ENCODE peak calls at places on chromosome 20, in four cellular contexts. Q is cardiac muscle cell, D is IMR-90, J is bronchial epithelial cell. M is an unnamed sample.
A peak's percentile ranks its signal among the peaks of the same experiment; 100 is the strongest.

GRCh38 chr20:6299451-6299850 is 176.6 kb upstream of the FERMT1 start:
- DNase-seq in Q (no peak), D (no peak), J (peak; percentile 14), M (no peak)

GRCh38 chr20:63682384-63683139 is 13.9 kb upstream of the TNFRSF6B start:
- DNase-seq in Q (no peak), D (peak; percentile 98), J (peak; percentile 98), M (peak; percentile 50)

GRCh38 chr20:25408890-25409289 is 1.4 kb downstream of the GINS1 start:
- DNase-seq in Q (no peak), D (no peak), J (no peak), M (no peak)

GRCh38 chr20:3801846-3802245 is 5.7 kb downstream of the CDC25B start:
- DNase-seq in Q (no peak), D (no peak), J (no peak), M (no peak)

GRCh38 chr20:41872986-41873385 is 254.8 kb upstream of the CHD6 start:
- DNase-seq in Q (no peak), D (no peak), J (no peak), M (no peak)

GRCh38 chr20:63238491-63239126 is 2.9 kb downstream of the BIRC7 start:
- DNase-seq in Q (no peak), D (no peak), J (no peak), M (no peak)

GRCh38 chr20:57435498-57436222 is 44.5 kb downstream of the RBM38 start:
- DNase-seq in Q (peak; percentile 50), D (no peak), J (peak; percentile 86), M (peak; percentile 69)

GRCh38 chr20:21096321-21097043 is 9.7 kb downstream of the LINC00237 start:
- DNase-seq in Q (no peak), D (peak; percentile 32), J (peak; percentile 58), M (no peak)

GRCh38 chr20:31719644-31720485 is 2.8 kb downstream of the BCL2L1 start:
- DNase-seq in Q (no peak), D (no peak), J (peak; percentile 37), M (no peak)

GRCh38 chr20:56587307-56588108 is 41.6 kb upstream of the TFAP2C start:
- DNase-seq in Q (no peak), D (no peak), J (no peak), M (no peak)

GRCh38 chr20:33000802-33001466 is 3.3 kb downstream of the SUN5 start:
- DNase-seq in Q (no peak), D (no peak), J (no peak), M (no peak)

GRCh38 chr20:34526466-34526865 is 10.2 kb downstream of the DYNLRB1 start:
- DNase-seq in Q (no peak), D (peak; percentile 33), J (peak; percentile 31), M (no peak)

GRCh38 chr20:19205999-19206398 is 6.4 kb upstream of the SLC24A3 start:
- DNase-seq in Q (peak; percentile 79), D (peak; percentile 10), J (peak; percentile 36), M (peak; percentile 88)

GRCh38 chr20:58585753-58586540 is 65.1 kb upstream of the STX16 start:
- DNase-seq in Q (no peak), D (no peak), J (no peak), M (no peak)

GRCh38 chr20:49753133-49753532 is 39.5 kb upstream of the B4GALT5 start:
- DNase-seq in Q (no peak), D (no peak), J (no peak), M (no peak)

GRCh38 chr20:5039255-5039657 is 37.9 kb upstream of the SLC23A2 start:
- DNase-seq in Q (no peak), D (no peak), J (no peak), M (peak; percentile 13)

GRCh38 chr20:50363479-50363878 is 146.7 kb upstream of the PTPN1 start:
- DNase-seq in Q (no peak), D (no peak), J (no peak), M (no peak)

GRCh38 chr20:39045676-39046075 is 83.5 kb downstream of the DHX35 start:
- DNase-seq in Q (no peak), D (no peak), J (no peak), M (no peak)

GRCh38 chr20:19095762-19096161 is 116.7 kb upstream of the SLC24A3 start:
- DNase-seq in Q (peak; percentile 3), D (no peak), J (no peak), M (no peak)

GRCh38 chr20:57500235-57500634 is 24.7 kb downstream of the CTCFL start:
- DNase-seq in Q (no peak), D (no peak), J (no peak), M (no peak)

GRCh38 chr20:51679254-51679921 is 88.8 kb downstream of the ATP9A start:
- DNase-seq in Q (no peak), D (no peak), J (no peak), M (no peak)

GRCh38 chr20:15913661-15914060 is 659.6 kb downstream of the KIF16B start:
- DNase-seq in Q (no peak), D (no peak), J (no peak), M (no peak)

GRCh38 chr20:44017905-44018683 is 103.4 kb downstream of the TOX2 start:
- DNase-seq in Q (peak; percentile 36), D (peak; percentile 93), J (peak; percentile 82), M (peak; percentile 94)

GRCh38 chr20:21496452-21496851 is 17.4 kb downstream of the NKX2-2 start:
- DNase-seq in Q (no peak), D (no peak), J (peak; percentile 88), M (no peak)

GRCh38 chr20:9051508-9051907 is 17.4 kb upstream of the PLCB4 start:
- DNase-seq in Q (no peak), D (peak; percentile 99), J (peak; percentile 99), M (no peak)

DNA sequence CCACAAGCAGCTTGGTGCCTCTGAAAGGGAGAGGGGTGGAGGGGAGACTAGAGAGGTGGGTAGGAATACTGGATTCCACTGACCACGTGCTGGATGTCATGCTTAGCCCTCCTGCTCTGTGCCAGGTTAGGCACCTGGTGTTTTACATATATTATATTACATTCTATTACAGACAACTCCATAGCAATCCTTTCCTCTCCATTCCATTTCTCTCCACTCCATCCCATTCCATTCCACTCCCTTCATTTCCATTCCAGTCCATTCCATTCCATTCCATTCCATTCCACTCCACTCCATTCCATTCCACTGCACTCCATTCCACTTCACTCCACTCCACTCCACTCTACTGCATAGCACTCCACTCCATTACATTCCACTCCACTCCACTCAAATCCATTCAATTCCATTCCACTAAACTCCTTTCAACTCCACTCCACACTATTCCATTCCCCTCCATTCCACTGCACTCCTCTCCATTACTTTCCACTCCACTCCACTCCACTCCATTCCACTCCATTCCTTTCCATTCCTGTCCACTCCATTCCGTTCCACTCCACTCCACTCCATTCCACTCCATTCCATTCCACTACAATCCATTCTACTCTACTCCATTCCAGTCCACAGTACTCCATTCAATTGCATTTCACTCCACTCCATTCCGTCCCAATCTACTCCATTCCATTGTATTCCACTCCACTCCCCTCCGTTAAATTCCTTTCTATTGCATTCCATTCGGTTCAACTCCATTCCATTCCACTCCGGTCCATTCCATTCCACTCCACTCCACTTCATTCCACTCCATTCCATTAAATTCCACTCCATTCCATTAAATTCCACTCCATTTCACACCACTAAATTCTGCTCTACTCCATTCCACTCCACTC is 27.2 kb upstream of the DEFB125 start:
- DNase-seq in Q (no peak), D (no peak), J (no peak), M (no peak)
- H3K36me3 ChIP-seq in Q (no peaks in the 10 kb centered on the region), D (no peaks in the 10 kb centered on the region), J (no peaks in the 10 kb centered on the region), M (no peaks in the 10 kb centered on the region)

DNA sequence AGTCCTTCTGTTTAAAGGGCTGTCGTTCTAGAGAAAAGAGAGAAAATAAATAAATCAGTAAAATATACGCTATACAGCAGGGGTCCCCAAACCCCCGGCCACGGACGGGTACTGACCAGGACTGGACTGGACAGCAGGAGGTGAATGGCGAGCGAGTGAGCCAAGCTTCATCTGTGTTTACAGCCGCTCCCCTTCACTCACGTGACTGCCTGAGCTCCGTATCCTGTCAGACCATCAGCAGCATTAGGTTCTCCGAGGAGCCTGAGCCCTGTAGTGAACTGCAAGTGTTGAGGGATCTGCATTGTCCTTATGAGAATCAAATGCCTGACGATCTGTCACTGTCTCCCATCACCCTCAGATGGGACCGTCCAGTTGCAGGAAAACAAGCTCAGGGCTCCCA is 76.5 kb downstream of the ZNF217 start:
- DNase-seq in Q (no peak), D (peak; percentile 3), J (no peak), M (peak; percentile 52)
- H3K4me3 ChIP-seq in Q (no peak overlapping the region), D (no peak overlapping the region), J (no peak overlapping the region), M (no peak overlapping the region)

GRCh38 chr20:48709292-48709691 is 118.5 kb downstream of the PREX1 start:
- DNase-seq in Q (no peak), D (no peak), J (no peak), M (no peak)

GRCh38 chr20:48711044-48711428 is 116.8 kb downstream of the PREX1 start:
- DNase-seq in Q (no peak), D (no peak), J (no peak), M (no peak)

GRCh38 chr20:48709744-48710143 is 118.1 kb downstream of the PREX1 start:
- DNase-seq in Q (no peak), D (no peak), J (no peak), M (no peak)

GRCh38 chr20:48711696-48712464 is 115.9 kb downstream of the PREX1 start:
- DNase-seq in Q (no peak), D (no peak), J (no peak), M (no peak)

DNA sequence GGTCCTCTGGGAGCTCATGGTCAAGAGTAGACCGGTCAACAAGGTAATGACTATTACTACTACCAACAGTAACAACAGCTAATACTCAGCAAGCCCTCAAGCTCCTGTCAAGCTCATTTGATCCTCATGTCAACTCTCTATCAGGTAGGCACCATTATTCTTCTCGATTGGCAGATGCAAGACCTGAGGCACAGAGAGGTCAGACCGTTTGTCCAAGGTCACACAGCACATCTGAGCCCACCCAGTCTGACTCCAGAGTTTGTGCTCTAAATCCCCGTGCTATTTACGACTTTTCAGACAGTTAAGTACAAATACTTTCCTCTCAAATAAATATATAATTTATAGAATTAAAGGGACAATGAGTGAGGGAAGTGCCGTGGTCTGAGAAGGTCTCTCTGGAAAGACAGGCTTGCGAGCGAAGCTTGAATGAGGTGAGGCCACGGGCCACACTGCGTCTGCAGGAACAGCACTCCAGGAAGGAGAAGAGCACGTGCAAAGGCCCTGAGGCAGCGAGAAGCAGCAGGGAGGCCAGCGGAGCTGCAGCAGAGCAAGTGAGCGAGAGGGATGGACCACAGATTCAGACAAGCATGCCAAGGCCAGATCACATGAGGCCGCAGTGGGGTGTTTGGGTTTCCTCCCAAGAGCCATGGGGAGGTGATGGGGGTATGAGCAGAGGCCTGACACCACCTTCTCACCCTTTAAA is 117.3 kb downstream of the PREX1 start:
- DNase-seq in Q (no peak), D (no peak), J (no peak), M (no peak)
- H3K36me3 ChIP-seq in Q (no peaks in the 10 kb centered on the region), D (no peaks in the 10 kb centered on the region), J (no peaks in the 10 kb centered on the region), M (no peaks in the 10 kb centered on the region)

DNA sequence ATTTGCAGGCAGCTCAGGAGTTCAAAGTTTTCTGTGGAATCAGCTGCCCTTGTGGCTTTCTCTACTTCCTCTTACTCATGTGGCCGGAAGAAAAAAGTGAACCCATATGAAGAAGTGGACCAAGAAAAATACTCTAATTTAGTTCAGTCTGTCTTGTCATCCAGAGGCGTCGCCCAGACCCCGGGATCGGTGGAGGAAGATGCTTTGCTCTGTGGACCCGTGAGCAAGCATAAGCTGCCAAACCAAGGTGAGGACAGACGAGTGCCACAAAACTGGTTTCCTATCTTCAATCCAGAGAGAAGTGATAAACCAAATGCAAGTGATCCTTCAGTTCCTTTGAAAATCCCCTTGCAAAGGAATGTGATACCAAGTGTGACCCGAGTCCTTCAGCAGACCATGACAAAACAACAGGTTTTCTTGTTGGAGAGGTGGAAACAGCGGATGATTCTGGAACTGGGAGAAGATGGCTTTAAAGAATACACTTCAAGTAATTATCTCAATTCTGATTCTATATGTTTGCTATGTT is 1.1 kb downstream of the MGME1 start:
- DNase-seq in Q (peak; percentile 37), D (peak; percentile 70), J (no peak), M (no peak)
- H3K4me3 ChIP-seq in Q (peak overlapping the region; percentile 95), D (peak overlapping the region; percentile 83), J (peak overlapping the region; percentile 93), M (no peak overlapping the region)

M was measured in mucosa of descending colon.